ENCODE peak calls at places on chromosomes 12 and 14, in seven cellular contexts. P is dorsolateral prefrontal cortex, Y is lung, D is GM12865, U is GM23338, V is Peyer's patch, F is PC-3. Q is an unnamed sample.

GRCh38 chr14:23364164-23364571 is 804 bp downstream of the EFS start:
- DNase-seq in P (peak), Y (no peak), D (no peak), U (peak), V (no peak), F (no peak), Q (no peak)

GRCh38 chr12:57133916-57134315 is 5.6 kb downstream of the LRP1 start:
- DNase-seq in P (no peak), Y (no peak), D (no peak), U (no peak), V (no peak), F (no peak), Q (no peak)

GRCh38 chr14:23175823-23176222 is 7.6 kb downstream of the SLC7A8 start:
- DNase-seq in P (no peak), Y (no peak), D (no peak), U (no peak), V (no peak), F (peak), Q (no peak)

GRCh38 chr12:112303004-112303403 is 79.2 kb downstream of the HECTD4 start:
- DNase-seq in P (no peak), Y (no peak), D (peak), U (no peak), V (no peak), F (peak), Q (peak)

GRCh38 chr12:26701604-26702215 is 131.3 kb downstream of the ITPR2 start:
- DNase-seq in P (no peak), Y (no peak), D (peak), U (peak), V (no peak), F (peak), Q (no peak)

GRCh38 chr12:130559806-130560205 is 156.3 kb downstream of the RIMBP2 start:
- DNase-seq in P (no peak), Y (no peak), D (no peak), U (no peak), V (no peak), F (no peak), Q (no peak)

GRCh38 chr14:24630872-24631477 is 3.0 kb downstream of the GZMB start:
- DNase-seq in P (no peak), Y (peak), D (no peak), U (no peak), V (no peak), F (peak), Q (no peak)

GRCh38 chr12:123142518-123142840 is 8.4 kb downstream of the PITPNM2 start:
- DNase-seq in P (no peak), Y (no peak), D (no peak), U (no peak), V (no peak), F (no peak), Q (no peak)

GRCh38 chr12:7712841-7713442 is 1.7 kb downstream of the DPPA3 start:
- DNase-seq in P (no peak), Y (no peak), D (no peak), U (peak), V (no peak), F (no peak), Q (no peak)

GRCh38 chr12:79850610-79851299 is 84.1 kb downstream of the PPP1R12A start:
- DNase-seq in P (no peak), Y (no peak), D (no peak), U (no peak), V (no peak), F (no peak), Q (no peak)

GRCh38 chr12:120774169-120774916 is 48.7 kb downstream of the ACADS start:
- DNase-seq in P (no peak), Y (no peak), D (no peak), U (no peak), V (no peak), F (no peak), Q (no peak)

GRCh38 chr14:88194531-88194930 is 128.5 kb downstream of the KCNK10 start:
- DNase-seq in P (no peak), Y (no peak), D (no peak), U (no peak), V (no peak), F (no peak), Q (no peak)

GRCh38 chr12:16189849-16190248 is 87.6 kb downstream of the SLC15A5 start:
- DNase-seq in P (no peak), Y (no peak), D (peak), U (peak), V (no peak), F (peak), Q (no peak)

GRCh38 chr14:105410642-105411016 is 9.0 kb upstream of the MTA1 start:
- DNase-seq in P (no peak), Y (no peak), D (no peak), U (no peak), V (no peak), F (no peak), Q (no peak)

GRCh38 chr12:76804435-76804976 is 40.6 kb downstream of the ZDHHC17 start:
- DNase-seq in P (no peak), Y (no peak), D (no peak), U (no peak), V (peak), F (no peak), Q (no peak)

GRCh38 chr12:116677202-116677651 is 60.6 kb downstream of the SPRING1 start:
- DNase-seq in P (no peak), Y (no peak), D (peak), U (no peak), V (no peak), F (no peak), Q (no peak)

GRCh38 chr14:22112004-22112403 is 438.4 kb upstream of the OR4E1 start:
- DNase-seq in P (no peak), Y (no peak), D (peak), U (peak), V (peak), F (peak), Q (peak)

GRCh38 chr12:57127101-57127709 is 1.1 kb upstream of the LRP1 start:
- DNase-seq in P (peak), Y (peak), D (peak), U (peak), V (peak), F (peak), Q (peak)

GRCh38 chr12:269216-269615 is 6.6 kb upstream of the SLC6A13 start:
- DNase-seq in P (peak), Y (no peak), D (no peak), U (no peak), V (no peak), F (no peak), Q (no peak)

GRCh38 chr14:90574640-90575131 is 177.9 kb downstream of the CALM1 start:
- DNase-seq in P (peak), Y (no peak), D (no peak), U (no peak), V (no peak), F (no peak), Q (no peak)

GRCh38 chr12:113802966-113803828 is 162.9 kb downstream of the RBM19 start:
- DNase-seq in P (no peak), Y (no peak), D (no peak), U (no peak), V (no peak), F (no peak), Q (no peak)

GRCh38 chr12:96472384-96472783 is 17.0 kb upstream of the CFAP54 start:
- DNase-seq in P (no peak), Y (no peak), D (no peak), U (no peak), V (no peak), F (no peak), Q (no peak)

GRCh38 chr12:47123730-47124129 is 44.0 kb upstream of the AMIGO2 start:
- DNase-seq in P (no peak), Y (no peak), D (no peak), U (no peak), V (no peak), F (peak), Q (no peak)

GRCh38 chr14:73424453-73424852 is 33.9 kb downstream of the NUMB start:
- DNase-seq in P (no peak), Y (no peak), D (peak), U (no peak), V (no peak), F (no peak), Q (no peak)

GRCh38 chr14:38866461-38866860 is 236.6 kb downstream of the SEC23A start:
- DNase-seq in P (no peak), Y (no peak), D (no peak), U (no peak), V (no peak), F (no peak), Q (no peak)

GRCh38 chr14:64190974-64191502 is 103.1 kb downstream of the ESR2 start:
- DNase-seq in P (no peak), Y (no peak), D (no peak), U (no peak), V (no peak), F (no peak), Q (no peak)

GRCh38 chr12:40054554-40055226 is 51.2 kb downstream of the SLC2A13 start:
- DNase-seq in P (no peak), Y (no peak), D (no peak), U (no peak), V (no peak), F (peak), Q (no peak)

GRCh38 chr12:123435636-123436016 is 858 bp downstream of the RILPL2 start:
- DNase-seq in P (no peak), Y (no peak), D (no peak), U (no peak), V (no peak), F (no peak), Q (no peak)

DNA sequence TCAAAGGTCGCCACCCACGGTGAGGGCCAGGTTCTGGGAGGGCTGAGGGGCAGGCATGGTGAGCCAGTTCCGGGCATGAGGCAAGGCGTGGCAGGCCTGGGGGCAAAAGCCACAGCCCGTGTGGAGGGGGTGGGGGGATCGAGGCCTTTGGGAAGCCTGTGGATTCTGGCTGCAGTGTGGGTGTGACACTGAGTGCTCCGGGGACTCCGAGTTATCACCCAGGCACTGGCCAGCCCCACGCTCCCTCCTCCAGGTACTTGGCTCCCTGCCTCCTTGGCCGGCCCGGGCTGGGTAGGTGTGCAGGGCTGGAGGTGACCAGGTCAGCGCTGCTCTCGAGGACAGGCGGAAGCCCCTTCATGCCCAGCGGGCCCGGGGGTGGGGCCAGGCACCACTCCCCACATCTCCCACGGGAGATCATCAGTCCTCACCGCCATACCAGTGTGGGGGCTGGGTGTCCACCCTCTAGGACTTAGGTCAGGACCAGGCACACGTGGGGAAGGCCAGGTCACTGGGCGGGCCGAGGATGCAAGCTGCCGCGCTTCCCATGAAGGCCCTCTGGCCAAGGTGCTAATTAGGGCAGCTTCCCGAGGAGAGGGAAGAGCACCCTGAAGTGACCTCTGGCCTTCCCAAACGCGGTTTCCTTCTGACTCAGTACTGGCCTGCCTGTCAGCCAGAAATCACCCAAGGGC is 34.1 kb upstream of the TDRD9 start:
- DNase-seq in P (no peak), Y (no peak), D (no peak), U (no peak), V (peak), F (no peak), Q (no peak)
- H3K4me3 ChIP-seq in P (no peak), Y (no peak), D (no peak), U (no peak), V (no peak), F (no peak), Q (no peak)

DNA sequence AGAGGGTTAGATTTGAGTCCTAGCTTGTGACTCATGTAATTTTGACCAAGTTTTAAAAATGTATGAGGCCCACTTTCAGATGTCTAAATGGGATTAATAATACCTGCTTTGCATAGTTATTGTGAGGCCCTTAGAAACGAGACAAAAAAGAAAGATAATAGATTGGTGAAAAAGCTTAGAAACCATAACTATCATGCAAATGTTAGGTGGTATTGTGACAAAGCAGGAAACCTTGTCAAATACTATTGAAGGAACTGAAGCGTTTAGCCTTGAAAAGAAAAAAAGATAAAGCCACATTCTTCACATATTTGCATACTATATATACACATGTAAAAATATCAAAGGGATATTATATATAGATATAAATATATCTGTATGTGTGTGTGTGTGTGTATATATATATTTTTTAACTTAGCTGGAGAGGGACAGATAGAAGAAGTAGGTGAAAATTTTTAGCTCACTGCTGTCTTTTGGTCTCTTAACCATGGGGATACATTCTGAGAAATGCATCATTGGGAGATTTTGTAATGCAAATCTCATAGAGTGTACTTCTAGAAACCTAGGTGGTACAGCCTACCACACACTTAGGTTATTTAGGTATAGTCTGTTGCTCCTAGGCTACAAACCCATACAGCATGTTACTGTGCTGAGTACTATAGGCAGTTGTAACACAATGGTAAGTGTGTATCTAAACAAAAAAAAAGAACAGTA is 270.3 kb downstream of the CCDC91 start:
- DNase-seq in P (no peak), Y (no peak), D (peak), U (peak), V (no peak), F (no peak), Q (no peak)
- H3K4me3 ChIP-seq in P (no peak), Y (no peak), D (no peak), U (peak), V (no peak), F (no peak), Q (no peak)

GRCh38 chr12:38911611-38912010 is 6.2 kb upstream of the CPNE8 start:
- DNase-seq in P (no peak), Y (no peak), D (no peak), U (peak), V (no peak), F (peak), Q (no peak)
- H3K4me3 ChIP-seq in P (no peak), Y (no peak), D (no peak), U (no peak), V (no peak), F (no peak), Q (no peak)

DNA sequence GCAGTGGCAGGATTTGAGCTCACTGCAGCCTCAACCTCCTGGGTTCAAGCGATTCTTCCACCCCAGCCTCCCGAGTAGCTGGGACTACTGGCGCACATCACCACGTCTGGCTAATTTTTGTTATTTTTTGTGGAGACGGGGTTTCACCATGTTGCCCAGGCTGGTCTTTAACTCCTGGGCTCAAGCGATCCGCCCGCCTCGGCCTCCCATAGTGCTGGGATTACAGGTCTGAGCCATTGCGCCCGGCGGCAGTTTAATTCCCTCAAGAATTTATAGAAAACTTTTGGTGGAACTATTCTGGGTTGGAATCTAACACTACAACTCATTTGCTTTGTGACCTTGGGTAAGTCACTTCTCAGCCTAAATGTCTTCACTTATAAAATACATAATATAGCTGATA is 1.8 kb upstream of the SP1 start:
- DNase-seq in P (no peak), Y (no peak), D (no peak), U (no peak), V (no peak), F (no peak), Q (no peak)
- H3K4me3 ChIP-seq in P (no peak), Y (no peak), D (no peak), U (peak), V (no peak), F (no peak), Q (no peak)

GRCh38 chr12:3904999-3905398 is 31.8 kb upstream of the PARP11 start:
- DNase-seq in P (no peak), Y (no peak), D (no peak), U (no peak), V (no peak), F (no peak), Q (no peak)
- H3K4me3 ChIP-seq in P (no peak), Y (no peak), D (no peak), U (no peak), V (no peak), F (no peak), Q (peak)

GRCh38 chr12:12008931-12009611 is 61.7 kb upstream of the BCL2L14 start:
- DNase-seq in P (no peak), Y (peak), D (peak), U (peak), V (peak), F (peak), Q (no peak)

GRCh38 chr12:12007713-12008231 is 63.0 kb upstream of the BCL2L14 start:
- DNase-seq in P (no peak), Y (no peak), D (no peak), U (no peak), V (no peak), F (no peak), Q (no peak)

GRCh38 chr12:12011880-12012260 is 58.9 kb upstream of the BCL2L14 start:
- DNase-seq in P (no peak), Y (no peak), D (peak), U (no peak), V (no peak), F (no peak), Q (no peak)

GRCh38 chr12:12008232-12008850 is 62.4 kb upstream of the BCL2L14 start:
- DNase-seq in P (no peak), Y (no peak), D (peak), U (peak), V (no peak), F (no peak), Q (no peak)

GRCh38 chr12:12010277-12011031 is 60.3 kb upstream of the BCL2L14 start:
- DNase-seq in P (no peak), Y (peak), D (peak), U (no peak), V (peak), F (peak), Q (peak)
- H3K4me3 ChIP-seq in P (peak), Y (no peak), D (peak), U (no peak), V (peak), F (no peak), Q (peak)